ENCODE peak calls at places on chromosomes 6 and 20, in four cellular contexts. P, E, B and Y are unnamed samples.

GRCh38 chr20:17936791-17937687 is 31.6 kb downstream of the SNX5 start:
- DNase-seq in P (no peak), E (peak), B (no peak), Y (no peak)

GRCh38 chr6:129175066-129175465 is 292.1 kb downstream of the LAMA2 start:
- DNase-seq in P (no peak), E (no peak), B (no peak), Y (no peak)

GRCh38 chr20:20740595-20740994 is 28.2 kb upstream of the RALGAPA2 start:
- DNase-seq in P (no peak), E (no peak), B (no peak), Y (no peak)

GRCh38 chr6:137241481-137242011 is 22.4 kb upstream of the IFNGR1 start:
- DNase-seq in P (no peak), E (no peak), B (no peak), Y (no peak)

GRCh38 chr6:109019911-109020310 is 74.7 kb downstream of the SESN1 start:
- DNase-seq in P (no peak), E (no peak), B (no peak), Y (no peak)

GRCh38 chr6:31796993-31797385 is 1.4 kb upstream of the VARS1 start:
- DNase-seq in P (no peak), E (no peak), B (no peak), Y (no peak)

GRCh38 chr20:23147647-23147963 is 61.5 kb upstream of the CD93 start:
- DNase-seq in P (no peak), E (no peak), B (no peak), Y (no peak)

GRCh38 chr20:33650111-33650752 is 11.9 kb upstream of the C20orf144 start:
- DNase-seq in P (no peak), E (no peak), B (no peak), Y (no peak)

GRCh38 chr20:16062661-16063591 is 510.3 kb downstream of the KIF16B start:
- DNase-seq in P (no peak), E (no peak), B (no peak), Y (no peak)

GRCh38 chr20:41499064-41499463 is 119.1 kb downstream of the CHD6 start:
- DNase-seq in P (no peak), E (no peak), B (no peak), Y (no peak)

GRCh38 chr6:80010296-80010695 is 5.8 kb downstream of the TTK start:
- DNase-seq in P (no peak), E (no peak), B (no peak), Y (no peak)

GRCh38 chr20:39851459-39851858 is 837.6 kb downstream of the MAFB start:
- DNase-seq in P (no peak), E (no peak), B (no peak), Y (no peak)

GRCh38 chr20:53500651-53501050 is 93.0 kb downstream of the ZNF217 start:
- DNase-seq in P (no peak), E (no peak), B (no peak), Y (no peak)

GRCh38 chr6:158026054-158026900 is 44.6 kb downstream of the SYNJ2 start:
- DNase-seq in P (peak), E (peak), B (peak), Y (peak)

GRCh38 chr20:25017257-25017803 is 24.8 kb upstream of the APMAP start:
- DNase-seq in P (no peak), E (peak), B (no peak), Y (no peak)

GRCh38 chr6:136371117-136371696 is 81.6 kb upstream of the BCLAF1 start:
- DNase-seq in P (no peak), E (no peak), B (no peak), Y (no peak)

GRCh38 chr20:36063916-36064660 is 90.5 kb upstream of the EPB41L1 start:
- DNase-seq in P (no peak), E (no peak), B (no peak), Y (no peak)